ENCODE peak calls at places on chromosomes 2 and 18, in four cellular contexts. L is NT2/D1, U is SK-MEL-5, P is GDM1. Z is an unnamed sample.

GRCh38 chr18:77067315-77068061 is 65.1 kb downstream of the MBP start:
- DNase-seq in L (no peak), U (peak; percentile 11), P (peak; percentile 32), Z (no peak)

GRCh38 chr2:3398837-3399236 is 19.3 kb downstream of the TRAPPC12 start:
- DNase-seq in L (no peak), U (no peak), P (no peak), Z (no peak)

GRCh38 chr2:95294579-95295250 is 2.4 kb upstream of the KCNIP3 start:
- DNase-seq in L (no peak), U (no peak), P (no peak), Z (no peak)

GRCh38 chr18:24397131-24397693 is 412 bp downstream of the OSBPL1A start:
- DNase-seq in L (no peak), U (peak; percentile 97), P (peak; percentile 58), Z (peak; percentile 79)

GRCh38 chr18:60053747-60054304 is 154.0 kb downstream of the PMAIP1 start:
- DNase-seq in L (no peak), U (peak; percentile 66), P (no peak), Z (peak; percentile 50)

GRCh38 chr2:127506502-127506901 is 19.8 kb downstream of the IWS1 start:
- DNase-seq in L (no peak), U (no peak), P (no peak), Z (no peak)

GRCh38 chr2:43714164-43714563 is 37.9 kb upstream of the C1GALT1C1L start:
- DNase-seq in L (no peak), U (no peak), P (no peak), Z (peak; percentile 39)

GRCh38 chr2:10934308-10934978 is 22.7 kb downstream of the KCNF1 start:
- DNase-seq in L (no peak), U (no peak), P (no peak), Z (no peak)

GRCh38 chr2:119263025-119263424 is 39.4 kb downstream of the STEAP3 start:
- DNase-seq in L (no peak), U (no peak), P (no peak), Z (no peak)

GRCh38 chr2:168316073-168316440 is 68.7 kb upstream of the STK39 start:
- DNase-seq in L (no peak), U (no peak), P (no peak), Z (no peak)

GRCh38 chr2:33437297-33437696 is 39.2 kb upstream of the RASGRP3 start:
- DNase-seq in L (no peak), U (no peak), P (peak; percentile 49), Z (peak; percentile 73)

GRCh38 chr2:202612145-202612544 is 22.6 kb upstream of the FAM117B start:
- DNase-seq in L (no peak), U (no peak), P (no peak), Z (no peak)

GRCh38 chr18:70450658-70451253 is 161.9 kb downstream of the SOCS6 start:
- DNase-seq in L (no peak), U (peak; percentile 38), P (no peak), Z (no peak)

GRCh38 chr2:62304429-62305417 is 108.8 kb downstream of the B3GNT2 start:
- DNase-seq in L (no peak), U (no peak), P (peak; percentile 94), Z (peak; percentile 87)

GRCh38 chr18:78974115-78974740 is 5.4 kb upstream of the SALL3 start:
- DNase-seq in L (no peak), U (no peak), P (no peak), Z (peak; percentile 83)

GRCh38 chr2:10161961-10162441 is 39.5 kb downstream of the RRM2 start:
- DNase-seq in L (no peak), U (no peak), P (no peak), Z (peak; percentile 95)

GRCh38 chr2:109527846-109528705 is 85.7 kb downstream of the SEPTIN10 start:
- DNase-seq in L (no peak), U (no peak), P (no peak), Z (peak; percentile 59)

GRCh38 chr2:5440147-5440546 is 252.0 kb upstream of the SOX11 start:
- DNase-seq in L (no peak), U (no peak), P (no peak), Z (no peak)

GRCh38 chr18:77046409-77046808 is 86.2 kb downstream of the MBP start:
- DNase-seq in L (no peak), U (no peak), P (no peak), Z (no peak)

GRCh38 chr18:49630246-49630699 is 68.4 kb downstream of the LIPG start:
- DNase-seq in L (no peak), U (peak; percentile 63), P (no peak), Z (no peak)

GRCh38 chr2:217049931-217050330 is 190.1 kb upstream of the TNP1 start:
- DNase-seq in L (no peak), U (no peak), P (no peak), Z (no peak)

GRCh38 chr2:216714412-216714775 is 19.0 kb upstream of the IGFBP5 start:
- DNase-seq in L (no peak), U (no peak), P (no peak), Z (no peak)

GRCh38 chr18:55322176-55322735 is 265.7 kb downstream of the TCF4 start:
- DNase-seq in L (peak; percentile 33), U (peak; percentile 32), P (no peak), Z (peak; percentile 82)

GRCh38 chr2:200308421-200309295 is 2.2 kb downstream of the SPATS2L start:
- DNase-seq in L (no peak), U (peak; percentile 46), P (no peak), Z (peak; percentile 86)

GRCh38 chr18:48800877-48801727 is 149.7 kb downstream of the SMAD7 start:
- DNase-seq in L (no peak), U (no peak), P (no peak), Z (peak; percentile 91)

GRCh38 chr2:122216901-122217300 is 461.4 kb downstream of the TSN start:
- DNase-seq in L (no peak), U (no peak), P (no peak), Z (no peak)

GRCh38 chr2:156672569-156673270 is 236.5 kb downstream of the GPD2 start:
- DNase-seq in L (no peak), U (no peak), P (no peak), Z (no peak)

GRCh38 chr18:12907258-12907925 is 23.4 kb upstream of the PTPN2 start:
- DNase-seq in L (no peak), U (no peak), P (no peak), Z (peak; percentile 93)

GRCh38 chr2:165872101-165872791 is 78.2 kb upstream of the GALNT3 start:
- DNase-seq in L (no peak), U (no peak), P (no peak), Z (no peak)

GRCh38 chr2:60595953-60596352 is 42.5 kb upstream of the BCL11A start:
- DNase-seq in L (no peak), U (no peak), P (no peak), Z (no peak)

GRCh38 chr2:164742738-164743317 is 98.8 kb downstream of the COBLL1 start:
- DNase-seq in L (no peak), U (no peak), P (no peak), Z (no peak)

GRCh38 chr2:27306657-27307544 is 1.3 kb downstream of the UCN start:
- DNase-seq in L (no peak), U (no peak), P (no peak), Z (peak; percentile 90)

Z was measured in osteoblast.